ENCODE peak calls at places on chromosome 3, in nine cellular contexts. O, T, W, P, G, E, U, F and B are unnamed samples.

GRCh38 chr3:142680710-142681109 is 43.1 kb upstream of the TRPC1 start:
- DNase-seq in P (no peak), F (no peak), G (no peak), O (no peak), W (no peak), E (peak), T (no peak), U (no peak), B (no peak)

GRCh38 chr3:183824761-183825379 is 507 bp downstream of the MAP6D1 start:
- DNase-seq in U (no peak), T (no peak), F (no peak), G (peak), E (no peak), W (no peak), P (no peak), O (no peak), B (peak)

GRCh38 chr3:9820944-9821343 is 10.9 kb downstream of the TTLL3 start:
- DNase-seq in F (no peak), O (no peak), W (no peak), G (no peak), T (no peak), U (no peak), E (no peak), P (no peak), B (no peak)

GRCh38 chr3:106542101-106542769 is 673.4 kb upstream of the CBLB start:
- DNase-seq in W (no peak), U (no peak), O (no peak), P (no peak), G (no peak), F (no peak), T (peak), E (no peak), B (no peak)

GRCh38 chr3:62011667-62012066 is 361.7 kb downstream of the FEZF2 start:
- DNase-seq in T (no peak), W (no peak), U (no peak), E (no peak), F (no peak), G (no peak), O (no peak), P (no peak), B (no peak)

GRCh38 chr3:4174760-4175159 is 128.4 kb upstream of the SETMAR start:
- DNase-seq in E (no peak), O (no peak), G (no peak), W (no peak), P (no peak), U (no peak), F (no peak), T (no peak), B (no peak)

GRCh38 chr3:13325092-13325491 is 95.0 kb downstream of the NUP210 start:
- DNase-seq in F (no peak), W (no peak), U (no peak), T (no peak), P (no peak), G (no peak), O (no peak), E (no peak), B (no peak)

GRCh38 chr3:125381743-125382142 is 6.6 kb upstream of the ZNF148 start:
- DNase-seq in P (no peak), T (peak), G (no peak), O (no peak), W (no peak), E (no peak), F (no peak), U (peak), B (no peak)

GRCh38 chr3:146125946-146126345 is 35.0 kb downstream of the PLOD2 start:
- DNase-seq in O (no peak), T (peak), F (no peak), G (no peak), W (no peak), P (no peak), U (no peak), E (no peak), B (no peak)

GRCh38 chr3:18111702-18112311 is 313.3 kb downstream of the SATB1 start:
- DNase-seq in F (no peak), O (no peak), E (peak), W (peak), G (no peak), U (peak), P (peak), T (peak), B (no peak)

GRCh38 chr3:101518421-101518871 is 5.4 kb upstream of the SENP7 start:
- DNase-seq in G (no peak), W (no peak), E (no peak), F (no peak), U (peak), P (peak), T (no peak), O (no peak), B (no peak)

GRCh38 chr3:126447456-126448106 is 28.1 kb downstream of the ZXDC start:
- DNase-seq in W (no peak), U (no peak), F (no peak), E (no peak), G (no peak), T (no peak), O (no peak), P (no peak), B (no peak)

GRCh38 chr3:153026026-153026425 is 136.0 kb upstream of the RAP2B start:
- DNase-seq in G (no peak), T (peak), W (no peak), E (no peak), O (no peak), P (no peak), F (no peak), U (no peak), B (no peak)

GRCh38 chr3:51874889-51875288 is 512 bp downstream of the IQCF5 start:
- DNase-seq in E (no peak), F (no peak), T (no peak), W (no peak), O (no peak), U (no peak), G (no peak), P (no peak), B (no peak)

GRCh38 chr3:161914703-161915102 is 418.1 kb downstream of the OTOL1 start:
- DNase-seq in G (peak), O (no peak), E (peak), U (no peak), W (peak), F (peak), P (no peak), T (peak), B (no peak)

GRCh38 chr3:190116551-190117067 is 4.1 kb downstream of the P3H2 start:
- DNase-seq in O (no peak), U (no peak), E (no peak), W (no peak), P (no peak), G (no peak), F (no peak), T (no peak), B (no peak)

GRCh38 chr3:98501270-98501669 is 3.8 kb downstream of the OR5K2 start:
- DNase-seq in E (no peak), G (no peak), O (no peak), P (no peak), W (no peak), T (no peak), U (no peak), F (no peak), B (no peak)

GRCh38 chr3:16290007-16290826 is 25.2 kb downstream of the OXNAD1 start:
- DNase-seq in F (no peak), U (no peak), G (no peak), E (peak), W (no peak), T (peak), P (peak), O (no peak), B (peak)

GRCh38 chr3:140546649-140547048 is 131.2 kb upstream of the TRIM42 start:
- DNase-seq in E (peak), G (no peak), O (no peak), W (no peak), P (no peak), T (no peak), U (no peak), F (no peak), B (no peak)

GRCh38 chr3:126104028-126104635 is 20.2 kb upstream of the SLC41A3 start:
- DNase-seq in F (no peak), P (no peak), W (no peak), U (no peak), O (no peak), G (no peak), T (no peak), E (no peak), B (no peak)

GRCh38 chr3:25297667-25298585 is 130.1 kb upstream of the RARB start:
- DNase-seq in F (no peak), G (no peak), T (peak), O (no peak), E (no peak), W (no peak), U (no peak), P (no peak), B (no peak)

GRCh38 chr3:117892991-117893390 is 1141.7 kb downstream of the IGSF11 start:
- DNase-seq in E (no peak), W (no peak), F (no peak), G (no peak), U (no peak), T (no peak), P (no peak), O (no peak), B (no peak)

GRCh38 chr3:9214599-9214998 is 34.8 kb downstream of the SRGAP3 start:
- DNase-seq in P (no peak), T (peak), F (no peak), U (no peak), O (no peak), W (no peak), E (no peak), G (no peak), B (no peak)

GRCh38 chr3:71245052-71245488 is 338.5 kb downstream of the FOXP1 start:
- DNase-seq in P (no peak), F (no peak), G (no peak), O (no peak), U (no peak), T (peak), W (no peak), E (no peak), B (no peak)

GRCh38 chr3:115388166-115388565 is 235.1 kb upstream of the GAP43 start:
- DNase-seq in T (no peak), U (no peak), O (no peak), G (no peak), E (no peak), W (no peak), F (no peak), P (no peak), B (no peak)

GRCh38 chr3:190059242-190059590 is 61.5 kb downstream of the P3H2 start:
- DNase-seq in G (no peak), E (no peak), T (peak), F (no peak), P (no peak), O (no peak), U (no peak), W (no peak), B (no peak)

GRCh38 chr3:124558898-124559649 is 171.2 kb upstream of the UMPS start:
- DNase-seq in P (no peak), F (no peak), W (peak), E (peak), O (no peak), G (no peak), U (no peak), T (peak), B (no peak)

GRCh38 chr3:32818431-32819085 is 761 bp downstream of the TRIM71 start:
- DNase-seq in F (no peak), T (no peak), E (no peak), G (peak), U (no peak), W (no peak), O (no peak), P (no peak), B (no peak)

GRCh38 chr3:120640231-120640630 is 41.8 kb downstream of the HGD start:
- DNase-seq in O (no peak), T (no peak), P (no peak), W (no peak), U (no peak), G (no peak), E (no peak), F (no peak), B (no peak)

GRCh38 chr3:13346481-13347389 is 73.4 kb downstream of the NUP210 start:
- DNase-seq in E (peak), O (no peak), W (peak), G (no peak), T (no peak), P (peak), F (peak), U (no peak), B (peak)

GRCh38 chr3:10377148-10377725 is 56.3 kb upstream of the SEC13 start:
- DNase-seq in E (no peak), P (no peak), W (peak), F (no peak), T (no peak), G (no peak), U (no peak), O (no peak), B (no peak)

GRCh38 chr3:79383402-79384012 is 384.3 kb downstream of the ROBO1 start:
- DNase-seq in G (no peak), W (no peak), P (no peak), E (no peak), F (no peak), O (no peak), U (no peak), T (peak), B (no peak)

GRCh38 chr3:10655131-10655530 is 149.7 kb upstream of the ATP2B2 start:
- DNase-seq in O (no peak), E (no peak), G (no peak), U (no peak), F (no peak), T (no peak), P (no peak), W (no peak), B (no peak)

GRCh38 chr3:22685598-22685997 is 517.5 kb upstream of the UBE2E2 start:
- DNase-seq in O (no peak), W (no peak), E (no peak), G (no peak), P (no peak), F (no peak), U (no peak), T (no peak), B (no peak)

GRCh38 chr3:153232737-153233330 is 70.8 kb downstream of the RAP2B start:
- DNase-seq in O (no peak), U (no peak), E (no peak), F (no peak), G (no peak), W (no peak), T (peak), P (no peak), B (no peak)

GRCh38 chr3:71500696-71501095 is 82.8 kb downstream of the FOXP1 start:
- DNase-seq in T (no peak), U (no peak), P (no peak), E (no peak), O (no peak), F (no peak), G (no peak), W (no peak), B (no peak)